ENCODE peak calls at places on chromosomes 1 and 21, in six cellular contexts. T is H1, X is sigmoid colon, S is thoracic aorta, G is epithelial cell of esophagus, N is left ventricle myocardium inferior. P is an unnamed sample.
A peak's percentile ranks its signal among the peaks of the same experiment; 100 is the strongest.

GRCh38 chr1:242245255-242245654 is 246.4 kb upstream of the MAP1LC3C start:
- DNase-seq in T (no peak), X (no peak), G (no peak), S (no peak), N (no peak), P (no peak)

GRCh38 chr1:183506561-183506960 is 34.3 kb downstream of the SMG7 start:
- DNase-seq in G (no peak), N (no peak), X (no peak), T (no peak), S (no peak), P (peak; percentile 18)

GRCh38 chr1:161185282-161185682 is 8.0 kb upstream of the B4GALT3 start:
- DNase-seq in T (no peak), N (peak; percentile 78), G (no peak), S (no peak), X (peak; percentile 87), P (peak; percentile 80)

GRCh38 chr1:236534164-236534651 is 10.4 kb downstream of the LGALS8 start:
- DNase-seq in T (no peak), G (peak; percentile 67), S (no peak), X (no peak), N (no peak), P (peak; percentile 80)

GRCh38 chr1:67748630-67749029 is 63.6 kb downstream of the GADD45A start:
- DNase-seq in N (no peak), X (no peak), S (no peak), G (peak; percentile 70), T (no peak), P (peak; percentile 85)

GRCh38 chr1:116951175-116951935 is 41.6 kb downstream of the PTGFRN start:
- DNase-seq in N (peak; percentile 28), T (no peak), G (peak; percentile 52), S (peak; percentile 17), X (peak; percentile 85), P (peak; percentile 87)

GRCh38 chr1:166920561-166921475 is 44.8 kb upstream of the TADA1 start:
- DNase-seq in N (no peak), X (peak; percentile 63), T (peak; percentile 25), G (peak; percentile 25), S (no peak), P (no peak)

GRCh38 chr1:13583592-13583963 is at the start of gene PDPN:
- DNase-seq in N (peak; percentile 43), S (no peak), G (peak; percentile 29), X (peak; percentile 79), T (peak; percentile 39), P (peak; percentile 42)

GRCh38 chr1:218874313-218874712 is 299.4 kb upstream of the LYPLAL1 start:
- DNase-seq in N (no peak), X (no peak), G (peak; percentile 92), S (no peak), T (no peak), P (peak; percentile 93)

GRCh38 chr1:93766451-93766850 is 84.8 kb upstream of the BCAR3 start:
- DNase-seq in T (no peak), G (no peak), S (no peak), N (no peak), X (no peak), P (no peak)

GRCh38 chr21:41503331-41503730 is 4.6 kb downstream of the TMPRSS2 start:
- DNase-seq in N (no peak), T (no peak), G (no peak), S (no peak), X (no peak), P (no peak)

GRCh38 chr1:155083865-155084721 is 5.5 kb downstream of the EFNA3 start:
- DNase-seq in T (no peak), G (peak; percentile 75), N (no peak), X (no peak), S (no peak), P (peak; percentile 50)

GRCh38 chr1:152817309-152817708 is 5.5 kb downstream of the LCE1B start:
- DNase-seq in T (no peak), G (peak; percentile 84), S (no peak), N (no peak), X (no peak), P (no peak)

GRCh38 chr1:181479137-181479745 is 4.1 kb upstream of the CACNA1E start:
- DNase-seq in X (no peak), N (no peak), S (no peak), T (no peak), G (peak; percentile 78), P (peak; percentile 73)

GRCh38 chr1:119743776-119744597 is 24.7 kb downstream of the HMGCS2 start:
- DNase-seq in S (no peak), X (peak; percentile 81), G (peak; percentile 79), N (peak; percentile 61), T (peak; percentile 49), P (peak; percentile 78)

GRCh38 chr1:182603646-182604127 is 502 bp downstream of the RGS16 start:
- DNase-seq in T (no peak), G (no peak), X (peak; percentile 72), S (no peak), N (no peak), P (no peak)

GRCh38 chr1:219710529-219711194 is 97.8 kb upstream of the ZC3H11B start:
- DNase-seq in G (peak; percentile 30), N (no peak), T (no peak), S (no peak), X (no peak), P (peak; percentile 50)

GRCh38 chr1:227883641-227884301 is 64.0 kb downstream of the WNT9A start:
- DNase-seq in S (no peak), X (peak; percentile 55), G (no peak), N (no peak), T (no peak), P (no peak)

GRCh38 chr1:8165595-8166360 is 139.7 kb upstream of the ERRFI1 start:
- DNase-seq in X (no peak), N (no peak), T (no peak), G (no peak), S (no peak), P (no peak)

GRCh38 chr1:229221106-229222019 is 49.5 kb upstream of the RAB4A start:
- DNase-seq in X (no peak), N (no peak), T (no peak), G (peak; percentile 71), S (no peak), P (peak; percentile 59)

GRCh38 chr1:156228501-156228900 is 13.5 kb upstream of the BGLAP start:
- DNase-seq in T (no peak), X (no peak), G (no peak), N (no peak), S (no peak), P (no peak)

GRCh38 chr1:245380790-245381535 is 226.2 kb downstream of the KIF26B start:
- DNase-seq in G (no peak), X (no peak), N (no peak), S (no peak), T (no peak), P (no peak)

GRCh38 chr21:30710499-30710898 is 8.1 kb downstream of the KRTAP21-3 start:
- DNase-seq in X (no peak), T (no peak), N (no peak), G (peak; percentile 86), S (no peak), P (no peak)

GRCh38 chr1:30872033-30872947 is 36.3 kb downstream of the SDC3 start:
- DNase-seq in N (no peak), T (no peak), S (no peak), X (no peak), G (no peak), P (no peak)

GRCh38 chr1:3543076-3544049 is 67.9 kb downstream of the MEGF6 start:
- DNase-seq in S (peak; percentile 81), X (peak; percentile 82), T (no peak), N (no peak), G (peak; percentile 37), P (peak; percentile 91)

GRCh38 chr1:48627467-48627866 is 149.2 kb downstream of the BEND5 start:
- DNase-seq in T (no peak), S (no peak), X (no peak), N (no peak), G (no peak), P (no peak)

GRCh38 chr1:165637427-165637826 is 6.4 kb downstream of the MGST3 start:
- DNase-seq in N (no peak), T (no peak), S (no peak), X (no peak), G (no peak), P (peak; percentile 76)

GRCh38 chr1:75855010-75855409 is 58.3 kb downstream of the MSH4 start:
- DNase-seq in S (no peak), T (no peak), X (no peak), G (peak; percentile 81), N (no peak), P (peak; percentile 56)

GRCh38 chr1:117001254-117001927 is at the start of gene CD101:
- DNase-seq in X (no peak), S (no peak), N (no peak), T (no peak), G (no peak), P (no peak)

GRCh38 chr1:171506525-171507304 is 21.4 kb downstream of the PRRC2C start:
- DNase-seq in G (no peak), T (no peak), N (no peak), X (no peak), S (no peak), P (peak; percentile 33)

GRCh38 chr1:211132681-211133392 is 1.1 kb downstream of the KCNH1 start:
- DNase-seq in S (no peak), X (no peak), T (no peak), N (no peak), G (no peak), P (no peak)

GRCh38 chr1:226403522-226404034 is 4.3 kb downstream of the PARP1 start:
- DNase-seq in N (no peak), G (peak; percentile 17), X (no peak), S (no peak), T (no peak), P (peak; percentile 13)
- TF ChIP-seq CTCF in N (peak; percentile 37), G (no peak), X (no peak), S (no peak), T (no peak), P (peak; percentile 26)

GRCh38 chr1:10692401-10693021 is 103.9 kb downstream of the CASZ1 start:
- DNase-seq in X (no peak), N (no peak), T (no peak), G (peak; percentile 58), S (no peak), P (no peak)
- H3K4me3 ChIP-seq in X (peak overlapping the region; percentile 87), N (peak overlapping the region; percentile 79), T (no peak overlapping the region), G (peak overlapping the region; percentile 53), S (peak overlapping the region; percentile 97), P (no peak overlapping the region)

GRCh38 chr21:45192332-45192731 is 95.4 kb downstream of the POFUT2 start:
- DNase-seq in T (no peak), G (no peak), X (no peak), N (no peak), S (no peak), P (no peak)
- TF ChIP-seq CTCF in T (peak; percentile 56), G (peak; percentile 8), X (no peak), N (no peak), S (no peak), P (no peak)

GRCh38 chr1:23124259-23125026 is 44.2 kb downstream of the LUZP1 start:
- DNase-seq in G (no peak), N (no peak), S (no peak), X (no peak), T (no peak), P (no peak)

GRCh38 chr1:23120383-23120782 is 48.3 kb downstream of the LUZP1 start:
- DNase-seq in S (no peak), T (no peak), X (no peak), G (no peak), N (no peak), P (no peak)

GRCh38 chr1:23123528-23123927 is 45.1 kb downstream of the LUZP1 start:
- DNase-seq in N (no peak), G (no peak), X (no peak), S (no peak), T (no peak), P (no peak)

GRCh38 chr1:23122023-23122738 is 46.5 kb downstream of the LUZP1 start:
- DNase-seq in X (no peak), S (no peak), N (no peak), G (peak; percentile 46), T (no peak), P (peak; percentile 56)

GRCh38 chr1:23122796-23123195 is 45.9 kb downstream of the LUZP1 start:
- DNase-seq in S (no peak), N (no peak), G (peak; percentile 50), T (no peak), X (no peak), P (no peak)
- H3K4me3 ChIP-seq in S (peak overlapping the region; percentile 51), N (no peak overlapping the region), G (peak overlapping the region; percentile 1), T (no peak overlapping the region), X (no peak overlapping the region), P (no peak overlapping the region)